ENCODE peak calls at places on chromosome 2, in seven cellular contexts. One of them, this sample, is unnamed.

GRCh38 chr2:157849591-157849990 is 26.5 kb downstream of the ACVR1 start:
- DNase-seq in kidney tubule cell: peak
- DNase-seq in HEK293T: no peak
- DNase-seq in ureter: no peak
- DNase-seq in right cardiac atrium: no peak
- DNase-seq in GDM1: no peak
- DNase-seq in effector CD8-positive, alpha-beta T cell: no peak
- DNase-seq in this sample: no peak

GRCh38 chr2:64605991-64606494 is 47.7 kb downstream of the SERTAD2 start:
- DNase-seq in kidney tubule cell: no peak
- DNase-seq in HEK293T: no peak
- DNase-seq in ureter: no peak
- DNase-seq in right cardiac atrium: no peak
- DNase-seq in GDM1: no peak
- DNase-seq in effector CD8-positive, alpha-beta T cell: no peak
- DNase-seq in this sample: no peak

GRCh38 chr2:134943540-134943939 is 24.9 kb downstream of the CCNT2 start:
- DNase-seq in kidney tubule cell: no peak
- DNase-seq in HEK293T: no peak
- DNase-seq in ureter: no peak
- DNase-seq in right cardiac atrium: no peak
- DNase-seq in GDM1: no peak
- DNase-seq in effector CD8-positive, alpha-beta T cell: no peak
- DNase-seq in this sample: no peak

GRCh38 chr2:64989126-64989981 is at the start of gene SLC1A4:
- DNase-seq in kidney tubule cell: peak
- DNase-seq in HEK293T: peak
- DNase-seq in ureter: peak
- DNase-seq in right cardiac atrium: peak
- DNase-seq in GDM1: peak
- DNase-seq in effector CD8-positive, alpha-beta T cell: peak
- DNase-seq in this sample: peak

GRCh38 chr2:237351796-237352195 is 62.2 kb downstream of the COL6A3 start:
- DNase-seq in kidney tubule cell: no peak
- DNase-seq in HEK293T: no peak
- DNase-seq in ureter: no peak
- DNase-seq in right cardiac atrium: no peak
- DNase-seq in GDM1: no peak
- DNase-seq in effector CD8-positive, alpha-beta T cell: no peak
- DNase-seq in this sample: no peak

GRCh38 chr2:164896634-164897033 is 55.0 kb upstream of the COBLL1 start:
- DNase-seq in kidney tubule cell: peak
- DNase-seq in HEK293T: no peak
- DNase-seq in ureter: no peak
- DNase-seq in right cardiac atrium: no peak
- DNase-seq in GDM1: peak
- DNase-seq in effector CD8-positive, alpha-beta T cell: no peak
- DNase-seq in this sample: no peak

GRCh38 chr2:9473308-9473984 is 905 bp upstream of the IAH1 start:
- DNase-seq in kidney tubule cell: peak
- DNase-seq in HEK293T: no peak
- DNase-seq in ureter: no peak
- DNase-seq in right cardiac atrium: no peak
- DNase-seq in GDM1: no peak
- DNase-seq in effector CD8-positive, alpha-beta T cell: no peak
- DNase-seq in this sample: peak

GRCh38 chr2:119678021-119678656 is 862 bp upstream of the TMEM177 start:
- DNase-seq in kidney tubule cell: peak
- DNase-seq in HEK293T: no peak
- DNase-seq in ureter: no peak
- DNase-seq in right cardiac atrium: no peak
- DNase-seq in GDM1: no peak
- DNase-seq in effector CD8-positive, alpha-beta T cell: peak
- DNase-seq in this sample: no peak

GRCh38 chr2:62306751-62307468 is 111.0 kb downstream of the B3GNT2 start:
- DNase-seq in kidney tubule cell: peak
- DNase-seq in HEK293T: no peak
- DNase-seq in ureter: peak
- DNase-seq in right cardiac atrium: no peak
- DNase-seq in GDM1: no peak
- DNase-seq in effector CD8-positive, alpha-beta T cell: no peak
- DNase-seq in this sample: no peak

GRCh38 chr2:209387389-209387788 is 36.5 kb upstream of the MAP2 start:
- DNase-seq in kidney tubule cell: no peak
- DNase-seq in HEK293T: no peak
- DNase-seq in ureter: no peak
- DNase-seq in right cardiac atrium: peak
- DNase-seq in GDM1: no peak
- DNase-seq in effector CD8-positive, alpha-beta T cell: no peak
- DNase-seq in this sample: no peak

GRCh38 chr2:54866868-54867267 is 143.4 kb downstream of the EML6 start:
- DNase-seq in kidney tubule cell: no peak
- DNase-seq in HEK293T: no peak
- DNase-seq in ureter: no peak
- DNase-seq in right cardiac atrium: no peak
- DNase-seq in GDM1: no peak
- DNase-seq in effector CD8-positive, alpha-beta T cell: no peak
- DNase-seq in this sample: no peak

GRCh38 chr2:55511508-55512124 is 7.9 kb upstream of the CFAP36 start:
- DNase-seq in kidney tubule cell: peak
- DNase-seq in HEK293T: peak
- DNase-seq in ureter: no peak
- DNase-seq in right cardiac atrium: no peak
- DNase-seq in GDM1: no peak
- DNase-seq in effector CD8-positive, alpha-beta T cell: no peak
- DNase-seq in this sample: peak

GRCh38 chr2:70645733-70646420 is 92.3 kb upstream of the TGFA start:
- DNase-seq in kidney tubule cell: peak
- DNase-seq in HEK293T: peak
- DNase-seq in ureter: no peak
- DNase-seq in right cardiac atrium: no peak
- DNase-seq in GDM1: no peak
- DNase-seq in effector CD8-positive, alpha-beta T cell: no peak
- DNase-seq in this sample: peak

GRCh38 chr2:60634443-60634842 is 81.0 kb upstream of the BCL11A start:
- DNase-seq in kidney tubule cell: peak
- DNase-seq in HEK293T: no peak
- DNase-seq in ureter: no peak
- DNase-seq in right cardiac atrium: no peak
- DNase-seq in GDM1: no peak
- DNase-seq in effector CD8-positive, alpha-beta T cell: no peak
- DNase-seq in this sample: no peak

GRCh38 chr2:55842009-55842408 is 81.6 kb downstream of the EFEMP1 start:
- DNase-seq in kidney tubule cell: peak
- DNase-seq in HEK293T: no peak
- DNase-seq in ureter: no peak
- DNase-seq in right cardiac atrium: no peak
- DNase-seq in GDM1: no peak
- DNase-seq in effector CD8-positive, alpha-beta T cell: no peak
- DNase-seq in this sample: no peak

GRCh38 chr2:38443021-38443541 is 66.0 kb upstream of the ATL2 start:
- DNase-seq in kidney tubule cell: peak
- DNase-seq in HEK293T: no peak
- DNase-seq in ureter: no peak
- DNase-seq in right cardiac atrium: peak
- DNase-seq in GDM1: no peak
- DNase-seq in effector CD8-positive, alpha-beta T cell: no peak
- DNase-seq in this sample: no peak

GRCh38 chr2:20624884-20625485 is 25.9 kb downstream of the HS1BP3 start:
- DNase-seq in kidney tubule cell: no peak
- DNase-seq in HEK293T: no peak
- DNase-seq in ureter: no peak
- DNase-seq in right cardiac atrium: no peak
- DNase-seq in GDM1: no peak
- DNase-seq in effector CD8-positive, alpha-beta T cell: no peak
- DNase-seq in this sample: no peak

GRCh38 chr2:27832396-27832795 is 57.8 kb downstream of the RBKS start:
- DNase-seq in kidney tubule cell: peak
- DNase-seq in HEK293T: no peak
- DNase-seq in ureter: no peak
- DNase-seq in right cardiac atrium: no peak
- DNase-seq in GDM1: no peak
- DNase-seq in effector CD8-positive, alpha-beta T cell: no peak
- DNase-seq in this sample: no peak

GRCh38 chr2:20062615-20063545 is 11.5 kb upstream of the LAPTM4A start:
- DNase-seq in kidney tubule cell: no peak
- DNase-seq in HEK293T: no peak
- DNase-seq in ureter: no peak
- DNase-seq in right cardiac atrium: peak
- DNase-seq in GDM1: no peak
- DNase-seq in effector CD8-positive, alpha-beta T cell: no peak
- DNase-seq in this sample: no peak

GRCh38 chr2:228048838-228049490 is 132.5 kb downstream of the SPHKAP start:
- DNase-seq in kidney tubule cell: peak
- DNase-seq in HEK293T: peak
- DNase-seq in ureter: no peak
- DNase-seq in right cardiac atrium: no peak
- DNase-seq in GDM1: no peak
- DNase-seq in effector CD8-positive, alpha-beta T cell: no peak
- DNase-seq in this sample: peak

GRCh38 chr2:23019476-23019875 is 365.5 kb upstream of the KLHL29 start:
- DNase-seq in kidney tubule cell: no peak
- DNase-seq in HEK293T: no peak
- DNase-seq in ureter: no peak
- DNase-seq in right cardiac atrium: no peak
- DNase-seq in GDM1: no peak
- DNase-seq in effector CD8-positive, alpha-beta T cell: no peak
- DNase-seq in this sample: no peak